ENCODE peak calls at places on chromosome 14, in four cellular contexts. H, M, E and S are unnamed samples.

GRCh38 chr14:37708481-37708880 is 113.1 kb downstream of the TTC6 start:
- DNase-seq in M (no peak), E (no peak), H (no peak), S (no peak)

GRCh38 chr14:70148911-70149675 is 39.7 kb downstream of the SLC8A3 start:
- DNase-seq in M (no peak), E (peak; percentile 24), H (no peak), S (no peak)

GRCh38 chr14:90523544-90523943 is 126.7 kb downstream of the CALM1 start:
- DNase-seq in E (no peak), M (no peak), H (no peak), S (no peak)

GRCh38 chr14:32682219-32682618 is 256.5 kb upstream of the NPAS3 start:
- DNase-seq in H (no peak), E (peak; percentile 9), M (no peak), S (no peak)

GRCh38 chr14:103294091-103294490 is 39.9 kb upstream of the EIF5 start:
- DNase-seq in H (no peak), M (no peak), E (no peak), S (no peak)

GRCh38 chr14:28596336-28596735 is 170.3 kb upstream of the FOXG1 start:
- DNase-seq in E (no peak), M (no peak), H (no peak), S (no peak)

GRCh38 chr14:61514927-61515326 is 180.4 kb upstream of the HIF1A start:
- DNase-seq in M (no peak), H (no peak), E (no peak), S (no peak)

GRCh38 chr14:105092124-105092911 is 27.1 kb upstream of the GPR132 start:
- DNase-seq in M (no peak), E (no peak), H (no peak), S (no peak)

GRCh38 chr14:51554953-51555352 is 96.8 kb upstream of the FRMD6 start:
- DNase-seq in M (no peak), E (no peak), H (no peak), S (no peak)

GRCh38 chr14:96016761-96017160 is 22.4 kb upstream of the C14orf132 start:
- DNase-seq in H (no peak), E (peak; percentile 16), M (no peak), S (no peak)

GRCh38 chr14:57400556-57401494 is 10.4 kb downstream of the NAA30 start:
- DNase-seq in E (no peak), M (no peak), H (no peak), S (no peak)

GRCh38 chr14:88829188-88829587 is 4.7 kb downstream of the TTC8 start:
- DNase-seq in H (no peak), M (no peak), E (no peak), S (peak; percentile 20)

GRCh38 chr14:72740966-72741835 is 152.7 kb downstream of the DPF3 start:
- DNase-seq in E (no peak), M (no peak), H (no peak), S (no peak)

GRCh38 chr14:52067873-52068740 is 752 bp downstream of the NID2 start:
- DNase-seq in M (no peak), E (no peak), H (no peak), S (no peak)

GRCh38 chr14:56153271-56153670 is 35.1 kb downstream of the PELI2 start:
- DNase-seq in E (no peak), H (no peak), M (no peak), S (no peak)

GRCh38 chr14:64639340-64639821 is 64.8 kb upstream of the PLEKHG3 start:
- DNase-seq in M (no peak), E (no peak), H (no peak), S (no peak)

GRCh38 chr14:93891756-93892504 is 35.2 kb upstream of the FAM181A start:
- DNase-seq in E (no peak), M (no peak), H (no peak), S (no peak)

GRCh38 chr14:23183479-23183878 is at the start of gene SLC7A8:
- DNase-seq in H (no peak), E (no peak), M (no peak), S (no peak)

GRCh38 chr14:20631023-20631820 is 10.3 kb downstream of the OR6S1 start:
- DNase-seq in H (no peak), E (peak; percentile 37), M (no peak), S (peak; percentile 70)

GRCh38 chr14:94918896-94919295 is 149.0 kb upstream of the GSC start:
- DNase-seq in E (no peak), M (no peak), H (no peak), S (no peak)

GRCh38 chr14:67449096-67449495 is 37.1 kb upstream of the PLEK2 start:
- DNase-seq in H (no peak), M (no peak), E (no peak), S (no peak)

GRCh38 chr14:54776361-54777001 is 126.1 kb downstream of the GCH1 start:
- DNase-seq in M (peak; percentile 6), H (peak; percentile 76), E (no peak), S (no peak)

GRCh38 chr14:36214476-36215216 is 38.1 kb upstream of the PTCSC3 start:
- DNase-seq in H (no peak), E (peak; percentile 67), M (no peak), S (no peak)

GRCh38 chr14:56173360-56173922 is 55.2 kb downstream of the PELI2 start:
- DNase-seq in H (no peak), E (no peak), M (no peak), S (peak; percentile 39)

GRCh38 chr14:103136388-103137271 is 13.4 kb downstream of the TNFAIP2 start:
- DNase-seq in M (no peak), H (no peak), E (no peak), S (no peak)